ENCODE peak calls at places on chromosomes 7 and 10, in four cellular contexts. M, I, P and J are unnamed samples.

GRCh38 chr10:131018886-131019500 is 292.5 kb downstream of the TCERG1L start:
- DNase-seq in P (no peak), I (no peak), M (no peak), J (no peak)

GRCh38 chr10:24744966-24745365 is 21.3 kb upstream of the ARHGAP21 start:
- DNase-seq in I (no peak), P (no peak), M (no peak), J (no peak)

GRCh38 chr7:36840930-36841329 is 116.6 kb upstream of the AOAH start:
- DNase-seq in I (no peak), M (no peak), P (no peak), J (no peak)

GRCh38 chr7:75943864-75944263 is 28.9 kb downstream of the POR start:
- DNase-seq in M (no peak), P (no peak), I (peak; percentile 81), J (no peak)

GRCh38 chr7:14582010-14582409 is 320.5 kb downstream of the DGKB start:
- DNase-seq in I (no peak), P (no peak), M (no peak), J (no peak)

GRCh38 chr7:16795624-16796023 is 9.2 kb downstream of the AGR2 start:
- DNase-seq in M (no peak), P (no peak), I (no peak), J (no peak)

GRCh38 chr10:71531485-71532446 is 135.0 kb downstream of the CDH23 start:
- DNase-seq in I (peak; percentile 13), P (no peak), M (no peak), J (no peak)

GRCh38 chr7:65264258-65264657 is 109.4 kb upstream of the ZNF92 start:
- DNase-seq in P (no peak), I (no peak), M (no peak), J (no peak)

GRCh38 chr10:112006407-112006806 is 177.2 kb downstream of the GPAM start:
- DNase-seq in M (no peak), P (no peak), I (no peak), J (no peak)

GRCh38 chr7:157521061-157521731 is 184.4 kb downstream of the DNAJB6 start:
- DNase-seq in P (no peak), I (no peak), M (no peak), J (no peak)

GRCh38 chr7:139648941-139649425 is 125.5 kb downstream of the CLEC2L start:
- DNase-seq in M (peak; percentile 83), I (no peak), P (peak; percentile 67), J (peak; percentile 64)

GRCh38 chr7:17668122-17668521 is 272.2 kb downstream of the SNX13 start:
- DNase-seq in M (no peak), I (no peak), P (no peak), J (no peak)

GRCh38 chr10:110912374-110912773 is 6.6 kb downstream of the BBIP1 start:
- DNase-seq in M (no peak), P (no peak), I (peak; percentile 59), J (no peak)

GRCh38 chr7:28778781-28779180 is 179.3 kb downstream of the TRIL start:
- DNase-seq in I (peak; percentile 67), P (no peak), M (no peak), J (no peak)

GRCh38 chr10:131180941-131181855 is 130.3 kb downstream of the TCERG1L start:
- DNase-seq in P (no peak), I (no peak), M (no peak), J (no peak)

GRCh38 chr7:122528879-122529481 is 169.9 kb downstream of the RNF133 start:
- DNase-seq in M (no peak), P (no peak), I (peak; percentile 62), J (no peak)

GRCh38 chr7:127995866-127996215 is 35.4 kb downstream of the LRRC4 start:
- DNase-seq in M (no peak), I (no peak), P (no peak), J (no peak)

GRCh38 chr10:3348561-3348960 is 176.0 kb upstream of the PITRM1 start:
- DNase-seq in P (no peak), M (no peak), I (no peak), J (no peak)

GRCh38 chr7:19404912-19405329 is 259.7 kb upstream of the FERD3L start:
- DNase-seq in I (peak; percentile 96), M (no peak), P (no peak), J (no peak)

GRCh38 chr10:3805227-3805790 is 20.3 kb upstream of the KLF6 start:
- DNase-seq in P (no peak), I (peak; percentile 96), M (no peak), J (no peak)

GRCh38 chr10:7525314-7526016 is 114.6 kb upstream of the SFMBT2 start:
- DNase-seq in P (no peak), I (peak; percentile 82), M (no peak), J (peak; percentile 46)

GRCh38 chr7:1543826-1544177 is 12.2 kb downstream of the TMEM184A start:
- DNase-seq in P (no peak), I (no peak), M (no peak), J (no peak)

GRCh38 chr10:8726666-8727065 is 672.2 kb downstream of the GATA3 start:
- DNase-seq in M (no peak), P (no peak), I (no peak), J (no peak)

GRCh38 chr7:121366852-121367431 is 29.2 kb downstream of the FAM3C start:
- DNase-seq in I (peak; percentile 51), P (no peak), M (no peak), J (no peak)

GRCh38 chr10:101778781-101779543 is 3.0 kb upstream of the FGF8 start:
- DNase-seq in I (peak; percentile 60), P (no peak), M (peak; percentile 67), J (no peak)
- H3K4me3 ChIP-seq in I (peak overlapping the region; percentile 54), P (peak overlapping the region; percentile 42), M (peak overlapping the region; percentile 57), J (peak overlapping the region; percentile 45)

GRCh38 chr10:46020871-46021553 is 9.4 kb downstream of the NCOA4 start:
- DNase-seq in I (peak; percentile 87), M (no peak), P (no peak), J (no peak)
- H3K4me3 ChIP-seq in I (peak overlapping the region; percentile 25), M (no peak overlapping the region), P (no peak overlapping the region), J (no peak overlapping the region)

GRCh38 chr7:108452707-108453106 is 3.5 kb downstream of the NRCAM start:
- DNase-seq in I (peak; percentile 58), P (no peak), M (no peak), J (peak; percentile 10)

GRCh38 chr7:108448777-108449576 is 7.3 kb downstream of the NRCAM start:
- DNase-seq in P (no peak), M (no peak), I (no peak), J (no peak)

GRCh38 chr7:108451296-108451848 is 4.9 kb downstream of the NRCAM start:
- DNase-seq in M (no peak), P (no peak), I (no peak), J (no peak)

GRCh38 chr7:108450160-108450559 is 6.1 kb downstream of the NRCAM start:
- DNase-seq in M (no peak), P (no peak), I (no peak), J (no peak)

DNA sequence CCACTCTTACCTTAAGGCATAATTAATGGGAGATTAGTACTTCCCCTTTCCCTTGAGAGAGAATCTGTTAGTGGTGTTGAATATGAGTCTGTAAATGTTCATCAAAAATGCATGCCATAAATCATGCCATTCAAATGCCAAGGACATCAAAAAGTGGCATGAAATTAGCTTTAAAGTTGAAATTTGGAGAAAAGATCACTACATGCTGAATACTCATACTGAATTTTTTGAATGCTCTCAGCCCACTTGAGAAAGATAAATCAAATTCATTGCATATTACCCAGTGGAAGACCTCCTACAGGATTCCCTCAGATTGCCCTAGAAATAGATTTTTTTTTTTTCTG is 6.7 kb downstream of the NRCAM start:
- DNase-seq in P (no peak), I (no peak), M (no peak), J (no peak)
- H3K4me3 ChIP-seq in P (no peak overlapping the region), I (no peak overlapping the region), M (no peak overlapping the region), J (no peak overlapping the region)

GRCh38 chr10:84195044-84195830 is 900 bp downstream of the CDHR1 start:
- DNase-seq in I (no peak), P (no peak), M (no peak), J (no peak)
- H3K4me3 ChIP-seq in I (no peak overlapping the region), P (peak overlapping the region; percentile 49), M (peak overlapping the region; percentile 52), J (peak overlapping the region; percentile 49)

GRCh38 chr7:47451851-47452205 is 130.1 kb downstream of the TNS3 start:
- DNase-seq in P (no peak), I (peak; percentile 78), M (no peak), J (no peak)
- H3K4me3 ChIP-seq in P (no peak overlapping the region), I (peak overlapping the region; percentile 60), M (no peak overlapping the region), J (no peak overlapping the region)

DNA sequence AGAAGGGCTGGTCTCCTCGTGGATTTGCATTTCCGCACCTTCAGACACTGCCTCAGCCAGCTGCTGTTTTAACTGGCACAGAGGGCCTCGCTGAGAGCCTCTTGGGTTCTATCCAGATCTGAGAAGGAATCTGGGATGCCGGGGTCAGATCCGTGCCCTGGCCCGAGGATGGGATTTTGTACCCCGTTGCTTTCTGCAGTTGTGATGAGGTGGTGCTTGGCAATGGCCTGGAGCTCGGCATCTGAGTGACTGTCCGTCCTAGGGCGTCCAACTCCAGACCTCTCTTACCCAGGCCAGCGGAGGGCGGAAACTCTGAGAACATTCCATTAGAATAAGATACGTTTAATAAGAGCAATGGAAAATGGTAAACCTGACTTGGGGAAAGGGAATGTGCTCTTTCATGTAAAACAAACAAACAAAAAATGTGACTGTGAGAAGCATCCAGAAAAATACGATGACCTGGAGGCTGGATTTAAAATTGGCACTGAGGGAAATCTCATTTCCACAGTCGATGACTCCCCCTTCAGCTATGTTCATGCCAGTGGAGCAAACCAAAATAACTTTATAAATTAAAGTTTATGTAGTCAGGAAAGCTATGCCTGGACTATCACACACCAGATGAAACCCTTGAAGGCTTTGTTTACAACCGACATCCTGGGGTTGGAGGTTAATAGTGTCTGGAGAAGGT is 39.6 kb downstream of the GRK5 start:
- DNase-seq in I (peak; percentile 89), M (no peak), P (no peak), J (no peak)
- H3K4me3 ChIP-seq in I (no peak overlapping the region), M (no peak overlapping the region), P (no peak overlapping the region), J (no peak overlapping the region)

GRCh38 chr7:90792301-90792700 is 196.2 kb downstream of the CDK14 start:
- DNase-seq in P (no peak), M (no peak), I (no peak), J (no peak)

GRCh38 chr7:90791596-90791995 is 195.5 kb downstream of the CDK14 start:
- DNase-seq in P (no peak), M (no peak), I (no peak), J (no peak)

DNA sequence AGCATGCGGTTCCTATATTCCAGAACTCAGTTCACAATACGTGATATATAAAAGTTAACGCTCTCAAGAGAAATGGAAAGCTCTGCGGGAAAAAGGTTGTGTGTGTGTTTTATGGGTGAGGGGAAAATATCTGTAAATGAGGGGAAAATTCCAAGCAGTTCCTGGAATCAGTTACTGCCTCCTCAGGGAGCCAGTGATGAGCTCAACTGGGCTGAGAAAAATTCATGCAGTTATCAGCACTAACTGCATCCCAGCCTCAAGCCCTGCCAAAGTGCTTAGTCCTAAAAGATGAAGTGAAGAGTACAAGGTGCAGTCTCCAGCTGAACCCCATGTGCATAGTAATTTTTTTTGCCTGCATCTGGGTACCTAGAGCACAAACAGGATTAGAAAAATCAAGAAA is 191.9 kb downstream of the CDK14 start:
- DNase-seq in M (no peak), P (no peak), I (no peak), J (no peak)
- H3K4me3 ChIP-seq in M (no peak overlapping the region), P (no peak overlapping the region), I (no peak overlapping the region), J (no peak overlapping the region)